ENCODE peak calls at places on chromosome 15, in four cellular contexts. P, Z, B and G are unnamed samples.

GRCh38 chr15:100725121-100726069 is 123.0 kb downstream of the ASB7 start:
- DNase-seq in B (peak; percentile 84), P (no peak), Z (no peak), G (no peak)

GRCh38 chr15:33126559-33127290 is 67.8 kb downstream of the FMN1 start:
- DNase-seq in Z (no peak), B (peak; percentile 95), P (peak; percentile 70), G (peak; percentile 89)

GRCh38 chr15:43105778-43106485 is at the start of gene UBR1:
- DNase-seq in Z (peak; percentile 80), B (peak; percentile 93), P (peak; percentile 91), G (peak; percentile 94)

GRCh38 chr15:85785887-85786777 is 8.6 kb downstream of the KLHL25 start:
- DNase-seq in B (peak; percentile 56), Z (no peak), P (peak; percentile 31), G (peak; percentile 72)

GRCh38 chr15:99424978-99425665 is 140.7 kb upstream of the MEF2A start:
- DNase-seq in B (peak; percentile 92), Z (no peak), P (no peak), G (peak; percentile 65)

GRCh38 chr15:71411538-71412482 is 296.5 kb downstream of the THSD4 start:
- DNase-seq in P (peak; percentile 98), Z (no peak), B (no peak), G (peak; percentile 38)

GRCh38 chr15:65184305-65184943 is 718 bp downstream of the CLPX start:
- DNase-seq in B (peak; percentile 65), P (peak; percentile 71), Z (no peak), G (peak; percentile 71)

GRCh38 chr15:83626171-83626802 is 27.6 kb upstream of the ADAMTSL3 start:
- DNase-seq in Z (no peak), P (no peak), B (peak; percentile 30), G (peak; percentile 19)

GRCh38 chr15:78322243-78322642 is 17.9 kb upstream of the CRABP1 start:
- DNase-seq in P (peak; percentile 35), B (peak; percentile 81), Z (no peak), G (no peak)

GRCh38 chr15:90291679-90292356 is 26.3 kb downstream of the NGRN start:
- DNase-seq in P (peak; percentile 71), B (peak; percentile 33), Z (no peak), G (no peak)

GRCh38 chr15:55204464-55204863 is 7.7 kb upstream of the RSL24D1 start:
- DNase-seq in P (no peak), B (no peak), Z (no peak), G (no peak)

GRCh38 chr15:74045184-74045583 is 37.2 kb downstream of the GOLGA6A start:
- DNase-seq in P (no peak), Z (no peak), B (no peak), G (no peak)

GRCh38 chr15:23472033-23472432 is 25.0 kb upstream of the GOLGA6L2 start:
- DNase-seq in P (no peak), B (no peak), Z (no peak), G (no peak)

GRCh38 chr15:100254694-100255093 is 87.1 kb downstream of the ADAMTS17 start:
- DNase-seq in Z (no peak), P (no peak), B (no peak), G (no peak)

GRCh38 chr15:29613951-29614382 is 208.3 kb downstream of the TJP1 start:
- DNase-seq in Z (no peak), B (peak; percentile 18), P (peak; percentile 87), G (no peak)
- TF ChIP-seq CTCF in Z (peak; percentile 56), B (no peak), P (peak; percentile 72), G (no peak)

DNA sequence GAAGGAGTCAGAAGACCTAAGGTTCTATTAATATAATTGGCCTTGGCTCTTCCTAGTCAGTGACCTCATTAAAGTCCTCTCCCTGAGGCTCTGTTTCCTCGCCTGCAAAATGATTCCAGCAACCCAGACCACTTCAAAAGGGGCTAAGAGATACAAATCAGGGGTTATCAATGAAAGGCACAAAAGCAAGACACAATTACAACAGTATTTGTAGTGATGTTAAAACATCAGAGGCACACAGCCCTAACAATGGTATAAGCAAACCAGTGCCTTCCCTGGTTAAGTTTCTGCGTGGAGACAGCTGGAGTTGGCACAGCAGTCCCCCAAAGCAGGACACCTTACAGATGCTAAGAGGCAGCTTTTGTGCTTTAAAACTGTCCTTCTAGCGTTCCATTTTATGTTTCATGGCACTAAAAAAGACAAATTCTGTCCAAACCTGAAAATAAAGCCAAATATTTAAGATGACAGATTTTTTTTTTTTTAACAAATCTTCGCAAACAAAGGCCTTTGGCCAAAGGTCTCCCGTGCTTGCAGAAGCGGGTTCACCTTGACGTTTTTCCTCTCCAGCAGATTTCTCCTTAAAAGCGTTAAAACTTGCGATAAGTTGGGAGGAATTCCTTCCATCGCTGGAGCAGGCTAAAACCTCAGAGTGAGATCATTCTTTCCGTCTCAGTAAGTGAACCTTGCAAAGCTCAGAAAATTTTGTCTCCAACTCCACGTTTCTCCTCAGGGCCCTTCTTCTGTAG is 1.0 kb downstream of the ZNF280D start:
- DNase-seq in P (peak; percentile 10), B (peak; percentile 71), Z (no peak), G (no peak)
- TF ChIP-seq CTCF in P (no peak), B (no peak), Z (no peak), G (no peak)

GRCh38 chr15:70265986-70266385 is 168.3 kb upstream of the TLE3 start:
- DNase-seq in Z (no peak), B (no peak), P (no peak), G (no peak)

GRCh38 chr15:70264014-70264492 is 166.3 kb upstream of the TLE3 start:
- DNase-seq in P (no peak), B (peak; percentile 38), Z (no peak), G (no peak)

GRCh38 chr15:70264738-70265465 is 167.2 kb upstream of the TLE3 start:
- DNase-seq in B (no peak), Z (no peak), P (no peak), G (no peak)

GRCh38 chr15:70266412-70267089 is 168.8 kb upstream of the TLE3 start:
- DNase-seq in B (peak; percentile 57), P (no peak), Z (no peak), G (no peak)

DNA sequence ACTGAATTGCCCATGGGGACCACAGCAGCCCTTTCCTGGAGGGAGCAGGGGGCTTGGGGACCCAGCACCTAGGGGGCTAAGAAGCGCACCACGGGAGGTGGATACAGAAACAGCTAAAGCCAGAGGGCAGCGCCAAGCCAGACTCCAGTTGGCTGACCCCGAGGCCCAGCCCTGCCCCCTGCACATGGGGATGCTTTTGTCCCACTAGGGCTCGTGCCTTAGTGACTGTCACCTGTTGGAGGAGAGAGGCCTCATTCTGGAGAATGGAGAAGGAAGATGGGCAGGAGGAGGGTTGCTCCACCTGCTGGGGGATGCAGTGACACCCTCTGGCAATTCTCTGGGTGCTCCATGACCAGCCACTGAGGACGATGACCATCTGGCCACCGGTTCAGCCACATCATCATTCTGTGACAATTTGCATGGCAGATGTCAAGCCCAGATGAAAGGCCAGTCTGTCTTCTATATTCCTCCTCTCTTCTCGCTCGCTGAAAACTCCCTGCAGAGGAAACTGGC is 167.8 kb upstream of the TLE3 start:
- DNase-seq in P (no peak), Z (no peak), B (no peak), G (no peak)
- TF ChIP-seq CTCF in P (no peak), Z (no peak), B (peak; percentile 16), G (no peak)

DNA sequence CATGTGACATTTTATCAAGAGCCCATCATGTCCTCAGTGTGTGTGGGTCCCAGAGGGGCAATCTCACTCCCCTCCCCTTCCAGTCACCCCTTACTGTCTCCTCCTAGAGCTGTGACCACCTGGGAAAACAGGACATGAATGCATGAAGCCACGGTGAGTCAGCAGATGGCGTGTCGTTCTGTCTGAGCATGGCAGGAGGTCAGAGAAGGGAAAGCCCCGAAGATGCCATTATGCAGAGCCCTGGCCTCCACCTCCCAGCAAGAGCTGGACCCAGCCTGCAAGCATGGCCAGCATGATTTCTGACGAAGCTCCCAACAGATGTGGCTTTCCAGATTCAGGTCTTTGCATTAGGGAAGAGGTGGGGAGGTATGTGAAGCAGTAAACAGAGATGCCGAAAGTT is 118.4 kb downstream of the TLE3 start:
- DNase-seq in B (peak; percentile 42), P (peak; percentile 62), Z (no peak), G (no peak)
- TF ChIP-seq CTCF in B (no peak), P (peak; percentile 9), Z (peak; percentile 7), G (no peak)

GRCh38 chr15:59616390-59616789 is 4.8 kb downstream of the GCNT3 start:
- DNase-seq in Z (no peak), B (no peak), P (peak; percentile 34), G (peak; percentile 43)
- TF ChIP-seq CTCF in Z (no peak), B (no peak), P (peak; percentile 15), G (peak; percentile 32)

DNA sequence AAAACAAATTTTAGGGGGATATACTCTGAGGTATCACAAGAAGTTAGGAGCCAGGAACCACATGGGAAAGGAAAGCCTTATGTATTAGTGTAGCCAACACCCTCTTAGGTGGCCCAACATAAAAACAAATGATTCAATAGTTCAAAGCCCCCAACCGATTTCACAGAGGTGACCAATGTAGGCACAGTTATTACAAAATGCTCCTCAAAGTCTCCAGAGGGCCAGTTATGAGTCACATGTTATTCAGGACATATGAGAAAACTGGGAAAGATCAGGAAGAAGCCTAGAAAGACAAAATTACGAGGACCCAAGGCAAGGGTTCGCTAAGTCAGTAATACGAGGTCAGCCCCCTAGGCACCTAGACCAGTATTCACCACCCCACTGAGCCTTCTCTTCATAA is 29.9 kb upstream of the FBN1 start:
- DNase-seq in B (peak; percentile 84), P (no peak), Z (no peak), G (no peak)
- TF ChIP-seq CTCF in B (no peak), P (no peak), Z (no peak), G (no peak)

GRCh38 chr15:91592586-91592985 is 260.9 kb upstream of the SLCO3A1 start:
- DNase-seq in Z (no peak), B (no peak), P (no peak), G (no peak)

GRCh38 chr15:91593653-91594052 is 259.9 kb upstream of the SLCO3A1 start:
- DNase-seq in Z (no peak), B (no peak), P (no peak), G (no peak)

GRCh38 chr15:91593081-91593480 is 260.4 kb upstream of the SLCO3A1 start:
- DNase-seq in P (no peak), Z (no peak), B (peak; percentile 54), G (no peak)

GRCh38 chr15:91586542-91586941 is 267.0 kb upstream of the SLCO3A1 start:
- DNase-seq in Z (no peak), B (no peak), P (no peak), G (no peak)

DNA sequence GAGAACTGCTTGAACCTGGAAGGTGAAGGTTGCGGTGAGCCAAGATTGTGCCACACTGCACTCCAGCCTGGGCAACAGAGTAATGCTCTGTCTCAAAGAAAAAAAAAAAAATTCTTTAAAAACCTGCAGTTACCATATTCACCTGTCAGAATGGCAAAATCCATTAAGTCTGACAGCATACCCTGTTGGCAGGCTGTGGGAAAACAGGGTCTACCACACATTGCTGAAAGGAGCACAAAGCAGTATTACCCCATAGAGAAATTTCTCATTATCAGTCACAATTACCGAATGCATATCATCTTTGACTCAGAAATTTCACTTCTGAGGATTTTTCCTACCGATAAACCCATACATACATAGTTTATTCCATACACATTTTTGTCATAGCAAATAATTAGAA is 264.1 kb upstream of the SLCO3A1 start:
- DNase-seq in B (no peak), P (no peak), Z (no peak), G (no peak)
- TF ChIP-seq CTCF in B (no peak), P (no peak), Z (peak; percentile 38), G (no peak)